ENCODE peak calls at places on chromosomes 16 and 17, in five cellular contexts. V is breast epithelium, P is A549, U is GM12878, X is Peyer's patch. Y is an unnamed sample.

GRCh38 chr17:5011928-5012327 is 14.2 kb downstream of the KIF1C start:
- DNase-seq in U (peak), V (no peak), X (no peak), P (no peak), Y (no peak)

GRCh38 chr16:21302898-21303528 is 24.9 kb upstream of the CRYM start:
- DNase-seq in P (peak), X (peak), V (no peak), U (peak), Y (no peak)

GRCh38 chr17:72419866-72420774 is 299.3 kb downstream of the SOX9 start:
- DNase-seq in X (peak), U (peak), V (no peak), P (no peak), Y (no peak)

GRCh38 chr17:43998552-43998951 is 5.9 kb upstream of the NAGS start:
- DNase-seq in U (no peak), X (no peak), V (no peak), P (no peak), Y (no peak)

GRCh38 chr16:46885960-46886763 is 2.0 kb downstream of the GPT2 start:
- DNase-seq in U (no peak), P (no peak), V (no peak), X (no peak), Y (no peak)

GRCh38 chr16:70738083-70738977 is 52.5 kb upstream of the MTSS2 start:
- DNase-seq in X (no peak), V (no peak), P (peak), U (no peak), Y (peak)

GRCh38 chr17:40647549-40648325 is at the start of gene SMARCE1:
- DNase-seq in U (no peak), V (peak), X (peak), P (peak), Y (peak)

GRCh38 chr16:15960124-15960971 is 10.9 kb downstream of the ABCC1 start:
- DNase-seq in V (no peak), P (no peak), U (no peak), X (no peak), Y (no peak)

GRCh38 chr16:74034862-74035261 is 261.8 kb upstream of the PSMD7 start:
- DNase-seq in U (no peak), P (peak), V (no peak), X (no peak), Y (peak)

GRCh38 chr17:50270430-50271172 is 3.7 kb upstream of the TMEM92 start:
- DNase-seq in U (no peak), V (peak), X (peak), P (no peak), Y (no peak)

GRCh38 chr17:79803997-79804855 is 7.3 kb upstream of the CBX8 start:
- DNase-seq in V (no peak), X (peak), U (peak), P (no peak), Y (peak)

GRCh38 chr16:19419691-19420060 is 2.0 kb downstream of the TMC5 start:
- DNase-seq in V (no peak), P (peak), X (peak), U (no peak), Y (no peak)

GRCh38 chr16:87722590-87723223 is 43.1 kb downstream of the KLHDC4 start:
- DNase-seq in U (no peak), P (no peak), X (no peak), V (no peak), Y (no peak)
- TF ChIP-seq POLR2A in U (no peak), P (no peak), X (no peak), V (no peak), Y (no peak)

GRCh38 chr16:58152246-58152868 is 23.2 kb upstream of the CFAP20 start:
- DNase-seq in P (no peak), U (no peak), V (no peak), X (no peak), Y (no peak)

GRCh38 chr16:58148099-58148498 is 18.9 kb upstream of the CFAP20 start:
- DNase-seq in P (no peak), V (no peak), X (no peak), U (no peak), Y (no peak)

GRCh38 chr16:58148526-58148925 is 19.3 kb upstream of the CFAP20 start:
- DNase-seq in X (no peak), P (no peak), V (no peak), U (no peak), Y (no peak)
- TF ChIP-seq POLR2A in X (no peak), P (no peak), V (no peak), U (no peak), Y (no peak)

GRCh38 chr17:45149669-45150603 is 1.7 kb downstream of the HEXIM1 start:
- DNase-seq in P (peak), V (peak), X (peak), U (no peak), Y (peak)
- TF ChIP-seq POLR2A in P (peak), V (no peak), X (no peak), U (peak), Y (peak)

GRCh38 chr16:1980770-1981087 is 540 bp downstream of the NOXO1 start:
- DNase-seq in V (no peak), X (no peak), U (no peak), P (no peak), Y (no peak)
- TF ChIP-seq POLR2A in V (no peak), X (no peak), U (no peak), P (no peak), Y (no peak)

GRCh38 chr17:82077617-82078358 is 12.2 kb upstream of the DUS1L start:
- DNase-seq in X (no peak), P (no peak), U (no peak), V (no peak), Y (no peak)
- TF ChIP-seq POLR2A in X (no peak), P (no peak), U (peak), V (no peak), Y (no peak)

GRCh38 chr16:88925540-88925887 is 51.5 kb downstream of the CBFA2T3 start:
- DNase-seq in X (no peak), U (no peak), P (no peak), V (no peak), Y (no peak)

GRCh38 chr16:88924834-88925539 is 52.0 kb downstream of the CBFA2T3 start:
- DNase-seq in U (no peak), X (peak), V (no peak), P (peak), Y (peak)

GRCh38 chr16:88923450-88923849 is 53.6 kb downstream of the CBFA2T3 start:
- DNase-seq in P (no peak), U (no peak), V (no peak), X (no peak), Y (no peak)

GRCh38 chr16:88922826-88923410 is 54.1 kb downstream of the CBFA2T3 start:
- DNase-seq in V (no peak), P (no peak), U (no peak), X (no peak), Y (no peak)

DNA sequence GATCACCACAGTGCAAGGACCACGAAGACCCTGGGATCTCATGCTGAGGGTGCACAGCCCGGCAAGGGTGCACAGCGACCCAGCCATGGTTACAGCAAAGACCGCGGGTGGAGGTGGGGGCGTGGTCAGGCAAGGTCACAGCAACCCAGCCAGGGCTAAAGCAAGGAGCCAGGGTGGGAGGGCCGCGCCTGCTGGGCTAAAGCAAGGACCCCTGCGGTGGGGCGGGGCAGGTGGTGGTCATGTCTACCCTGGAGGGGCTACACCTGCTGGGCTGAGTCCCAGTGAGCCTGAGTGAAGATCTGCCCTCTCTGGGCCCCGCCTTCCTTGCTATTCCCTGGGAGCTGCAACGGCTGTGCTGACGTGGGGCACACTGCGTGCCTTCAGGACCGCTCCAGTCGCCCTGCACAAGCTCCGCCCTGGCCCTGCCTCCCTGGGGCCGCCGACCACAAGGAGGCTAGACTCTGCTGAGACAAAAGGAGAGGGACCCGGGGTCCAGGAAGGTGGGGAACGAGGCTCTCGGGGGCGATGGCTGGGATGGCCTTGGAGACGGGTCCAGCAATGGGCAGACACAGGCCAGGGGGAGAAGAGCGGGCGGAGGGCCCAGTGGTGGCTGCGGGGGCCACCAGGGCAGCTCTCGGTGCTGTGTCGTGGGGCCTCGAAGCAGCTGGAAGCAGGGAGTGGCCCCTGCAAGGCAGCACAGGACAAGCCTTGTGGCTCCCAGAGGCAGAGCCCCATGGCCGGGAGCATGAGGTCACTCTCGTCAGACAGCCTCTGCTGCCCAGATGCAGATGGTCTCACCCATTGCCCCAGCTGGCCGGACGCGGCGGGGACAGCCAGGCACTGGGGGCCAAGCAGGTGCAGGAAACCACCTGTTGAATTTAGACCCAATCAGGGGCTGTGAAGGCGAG is 52.8 kb downstream of the CBFA2T3 start:
- DNase-seq in U (no peak), X (no peak), P (no peak), V (no peak), Y (no peak)
- TF ChIP-seq POLR2A in U (no peak), X (no peak), P (no peak), V (no peak), Y (no peak)

GRCh38 chr16:76535-77272 is 1.3 kb upstream of the MPG start:
- DNase-seq in X (peak), U (no peak), V (no peak), P (no peak), Y (peak)

GRCh38 chr16:77273-77806 is 685 bp upstream of the MPG start:
- DNase-seq in V (no peak), X (peak), P (peak), U (no peak), Y (peak)

GRCh38 chr16:79146-80054 is 1.4 kb downstream of the MPG start:
- DNase-seq in X (no peak), V (no peak), P (no peak), U (no peak), Y (no peak)

GRCh38 chr16:77807-78443 is at the start of gene MPG:
- DNase-seq in X (peak), V (peak), U (no peak), P (peak), Y (peak)

DNA sequence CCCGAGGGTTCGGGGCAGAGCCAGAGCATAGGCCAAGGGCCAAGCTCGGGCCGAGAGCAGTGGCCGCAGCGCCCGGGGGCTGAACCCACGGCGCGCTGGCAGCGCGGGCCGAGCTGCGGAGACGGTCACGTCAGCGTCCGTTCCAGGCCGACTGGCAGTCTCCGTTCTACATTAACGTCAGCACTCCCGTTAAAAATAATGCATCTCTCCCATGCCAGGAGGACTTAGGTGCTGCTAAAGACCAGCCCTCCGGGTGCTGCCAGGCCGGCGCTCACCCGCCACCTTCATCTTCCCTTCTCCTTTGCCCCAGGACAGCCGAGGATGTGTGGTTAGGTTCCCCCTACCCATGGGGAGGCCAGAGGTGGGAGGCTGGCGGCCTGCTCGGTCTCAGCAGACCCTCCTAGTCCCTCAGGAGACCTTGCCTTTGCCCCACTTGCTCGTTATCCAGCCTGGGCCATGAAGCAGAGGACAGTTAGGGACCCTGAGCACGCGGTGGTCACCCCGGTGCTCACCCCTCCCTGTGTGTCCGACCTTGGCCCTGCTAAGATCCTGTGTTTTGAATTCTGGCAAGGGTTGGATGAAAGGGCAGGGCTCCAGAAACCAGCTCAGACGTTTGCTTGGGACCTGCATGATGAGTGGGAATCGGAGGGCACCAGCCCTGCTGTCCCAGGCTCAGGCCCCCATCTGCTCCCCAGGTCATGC is 570 bp downstream of the MPG start:
- DNase-seq in V (no peak), X (no peak), P (no peak), U (no peak), Y (peak)
- TF ChIP-seq POLR2A in V (no peak), X (no peak), P (peak), U (no peak), Y (peak)

DNA sequence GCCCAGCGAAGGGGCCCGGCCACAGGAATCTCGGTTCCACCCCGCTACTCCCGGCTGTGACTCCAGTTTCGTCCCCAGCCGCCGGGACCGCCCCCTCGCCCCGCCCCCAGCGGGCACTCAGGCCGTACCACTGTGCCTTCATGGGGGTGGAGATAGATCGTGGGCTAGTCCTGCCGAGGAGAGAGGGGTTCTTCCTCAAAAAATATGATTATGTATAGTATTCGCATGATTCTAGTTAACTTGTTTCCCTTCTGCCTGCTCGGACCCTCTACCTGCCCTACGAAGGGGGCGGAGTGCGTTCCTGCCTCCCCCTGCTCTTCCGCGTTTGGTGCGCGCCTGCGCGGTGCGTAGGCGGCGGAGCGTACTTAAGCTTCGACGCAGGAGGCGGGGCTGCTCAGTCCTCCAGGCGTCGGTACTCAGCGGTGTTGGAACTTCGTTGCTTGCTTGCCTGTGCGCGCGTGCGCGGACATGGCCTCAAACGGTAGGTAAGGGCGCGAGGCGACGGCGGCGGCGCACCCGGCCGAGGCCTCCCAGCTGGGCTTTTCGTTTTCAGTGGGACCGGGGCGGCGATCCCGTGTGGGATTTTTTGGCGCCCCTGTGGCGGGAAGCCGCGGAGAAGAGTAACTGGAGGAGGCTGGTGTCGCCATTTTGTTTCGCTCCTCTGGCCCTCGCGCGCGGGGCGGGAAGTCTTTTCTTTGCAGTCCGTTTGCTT is at the start of gene FUS:
- DNase-seq in U (peak), P (peak), V (peak), X (peak), Y (peak)
- TF ChIP-seq POLR2A in U (peak), P (peak), V (peak), X (peak), Y (peak)

DNA sequence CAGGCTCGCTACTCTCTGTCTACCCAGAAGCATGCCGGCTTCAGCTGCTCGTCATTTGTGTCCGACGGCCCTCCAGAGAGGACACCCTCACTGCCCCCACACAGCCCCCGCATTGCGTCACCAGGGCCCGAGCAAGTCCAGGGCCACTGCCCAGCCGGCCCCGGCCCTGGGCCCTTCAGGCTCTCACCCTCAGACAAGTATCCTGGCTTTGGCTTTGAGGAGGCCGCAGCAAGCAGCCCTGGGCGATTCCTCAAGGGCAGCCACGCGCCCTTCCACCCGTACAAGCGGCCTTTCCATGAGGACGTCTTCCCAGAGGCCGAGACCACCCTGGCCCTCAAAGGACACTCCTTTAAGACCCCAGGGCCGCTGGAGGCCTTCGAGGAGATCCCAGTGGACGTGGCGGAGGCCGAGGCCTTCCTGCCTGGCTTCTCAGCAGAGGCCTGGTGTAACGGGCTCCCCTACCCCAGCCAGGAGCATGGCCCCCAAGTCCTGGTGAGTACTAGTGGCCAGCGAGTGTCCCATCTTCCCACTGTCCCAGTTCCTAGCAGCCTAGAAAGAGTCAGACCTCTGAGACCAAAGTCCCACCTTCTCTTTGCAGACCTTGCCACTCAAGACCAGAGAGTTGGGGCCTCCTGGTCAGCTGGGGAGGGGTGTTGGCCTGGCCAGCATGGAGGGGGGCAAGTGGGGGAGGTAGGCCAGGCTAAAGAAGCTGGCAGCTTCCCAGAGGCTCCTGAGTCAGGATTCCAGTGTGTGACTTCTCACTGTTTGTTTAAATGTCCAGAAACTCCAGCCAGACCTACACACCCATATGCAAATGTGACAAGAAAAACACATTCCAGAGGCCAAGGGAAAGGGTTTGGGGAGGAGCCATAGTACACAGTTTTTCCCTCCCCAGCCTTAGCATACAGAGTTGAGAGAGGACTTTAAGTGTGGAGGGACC is 18.6 kb downstream of the FOXN1 start:
- DNase-seq in U (no peak), X (no peak), V (peak), P (peak), Y (no peak)
- TF ChIP-seq POLR2A in U (no peak), X (no peak), V (no peak), P (no peak), Y (no peak)